ENCODE peak calls at places on chromosomes 13 and 19, in five cellular contexts. One of them, this sample, is unnamed.

GRCh38 chr13:97224544-97225324 is 2.6 kb downstream of the MBNL2 start:
- DNase-seq in heart left ventricle: no peak
- DNase-seq in ovary: no peak
- DNase-seq in testis: no peak
- DNase-seq in HCT116: no peak
- DNase-seq in this sample: peak

GRCh38 chr19:14023404-14024235 is 4.3 kb upstream of the RLN3 start:
- DNase-seq in testis: peak
- DNase-seq in HCT116: no peak
- DNase-seq in ovary: no peak
- DNase-seq in heart left ventricle: no peak
- DNase-seq in this sample: peak

GRCh38 chr19:42563352-42564210 is 31.1 kb downstream of the CEACAM8 start:
- DNase-seq in testis: peak
- DNase-seq in ovary: no peak
- DNase-seq in heart left ventricle: no peak
- DNase-seq in HCT116: peak
- DNase-seq in this sample: peak

GRCh38 chr19:2455481-2456300 is 1.1 kb downstream of the LMNB2 start:
- DNase-seq in ovary: peak
- DNase-seq in HCT116: no peak
- DNase-seq in heart left ventricle: peak
- DNase-seq in testis: peak
- DNase-seq in this sample: peak

GRCh38 chr13:48600374-48601364 is 53.1 kb upstream of the CYSLTR2 start:
- DNase-seq in testis: peak
- DNase-seq in heart left ventricle: no peak
- DNase-seq in ovary: peak
- DNase-seq in HCT116: no peak
- DNase-seq in this sample: peak

GRCh38 chr13:108288741-108289140 is 19.2 kb downstream of the TNFSF13B start:
- DNase-seq in ovary: no peak
- DNase-seq in HCT116: no peak
- DNase-seq in heart left ventricle: no peak
- DNase-seq in testis: no peak
- DNase-seq in this sample: no peak

GRCh38 chr13:103539265-103539664 is 473.0 kb upstream of the SLC10A2 start:
- DNase-seq in testis: no peak
- DNase-seq in HCT116: no peak
- DNase-seq in heart left ventricle: no peak
- DNase-seq in ovary: no peak
- DNase-seq in this sample: no peak

GRCh38 chr19:38669532-38669931 is 22.1 kb downstream of the ACTN4 start:
- DNase-seq in heart left ventricle: no peak
- DNase-seq in testis: no peak
- DNase-seq in HCT116: no peak
- DNase-seq in ovary: no peak
- DNase-seq in this sample: no peak

GRCh38 chr19:7994923-7995682 is 10.3 kb downstream of the ELAVL1 start:
- DNase-seq in testis: no peak
- DNase-seq in ovary: no peak
- DNase-seq in HCT116: no peak
- DNase-seq in heart left ventricle: no peak
- DNase-seq in this sample: no peak

GRCh38 chr13:51957377-51958216 is 53.7 kb downstream of the ATP7B start:
- DNase-seq in testis: no peak
- DNase-seq in HCT116: no peak
- DNase-seq in ovary: no peak
- DNase-seq in heart left ventricle: no peak
- DNase-seq in this sample: no peak

GRCh38 chr19:37998801-37999308 is 91.8 kb downstream of the SIPA1L3 start:
- DNase-seq in heart left ventricle: no peak
- DNase-seq in ovary: no peak
- DNase-seq in HCT116: no peak
- DNase-seq in testis: no peak
- DNase-seq in this sample: no peak

GRCh38 chr13:73722120-73722519 is 412.1 kb downstream of the KLF12 start:
- DNase-seq in heart left ventricle: no peak
- DNase-seq in ovary: no peak
- DNase-seq in testis: no peak
- DNase-seq in HCT116: peak
- DNase-seq in this sample: no peak

GRCh38 chr19:10562609-10563008 is 3.2 kb downstream of the KRI1 start:
- DNase-seq in heart left ventricle: no peak
- DNase-seq in ovary: no peak
- DNase-seq in HCT116: no peak
- DNase-seq in testis: no peak
- DNase-seq in this sample: no peak

GRCh38 chr13:106446011-106446410 is 89.5 kb downstream of the EFNB2 start:
- DNase-seq in ovary: no peak
- DNase-seq in heart left ventricle: no peak
- DNase-seq in HCT116: no peak
- DNase-seq in testis: no peak
- DNase-seq in this sample: no peak

GRCh38 chr13:76053181-76053580 is 417.1 kb downstream of the LMO7 start:
- DNase-seq in heart left ventricle: no peak
- DNase-seq in HCT116: no peak
- DNase-seq in ovary: no peak
- DNase-seq in testis: no peak
- DNase-seq in this sample: no peak

GRCh38 chr19:55206664-55207500 is 2.4 kb downstream of the PTPRH start:
- DNase-seq in ovary: peak
- DNase-seq in heart left ventricle: peak
- DNase-seq in testis: peak
- DNase-seq in HCT116: peak
- DNase-seq in this sample: peak

GRCh38 chr13:105937451-105937850 is 598.0 kb downstream of the EFNB2 start:
- DNase-seq in HCT116: no peak
- DNase-seq in testis: no peak
- DNase-seq in ovary: no peak
- DNase-seq in heart left ventricle: no peak
- DNase-seq in this sample: no peak

GRCh38 chr19:50569938-50570540 is 1.8 kb upstream of the LRRC4B start:
- DNase-seq in HCT116: no peak
- DNase-seq in heart left ventricle: no peak
- DNase-seq in ovary: no peak
- DNase-seq in testis: no peak
- DNase-seq in this sample: no peak

GRCh38 chr19:16566161-16566560 is 6.1 kb downstream of the SLC35E1 start:
- DNase-seq in ovary: no peak
- DNase-seq in heart left ventricle: no peak
- DNase-seq in testis: no peak
- DNase-seq in HCT116: no peak
- DNase-seq in this sample: no peak

GRCh38 chr19:6318772-6319171 is 14.6 kb downstream of the ACER1 start:
- DNase-seq in heart left ventricle: no peak
- DNase-seq in HCT116: no peak
- DNase-seq in ovary: no peak
- DNase-seq in testis: no peak
- DNase-seq in this sample: no peak

GRCh38 chr19:7550987-7551761 is 15.7 kb downstream of the PNPLA6 start:
- DNase-seq in ovary: peak
- DNase-seq in HCT116: peak
- DNase-seq in testis: peak
- DNase-seq in heart left ventricle: no peak
- DNase-seq in this sample: peak

GRCh38 chr13:106145070-106145469 is 390.4 kb downstream of the EFNB2 start:
- DNase-seq in testis: no peak
- DNase-seq in ovary: no peak
- DNase-seq in HCT116: no peak
- DNase-seq in heart left ventricle: no peak
- DNase-seq in this sample: no peak

GRCh38 chr13:23673354-23673753 is 103.1 kb downstream of the TNFRSF19 start:
- DNase-seq in testis: no peak
- DNase-seq in HCT116: no peak
- DNase-seq in ovary: no peak
- DNase-seq in heart left ventricle: no peak
- DNase-seq in this sample: no peak

GRCh38 chr19:35471946-35472345 is 18.3 kb downstream of the KRTDAP start:
- DNase-seq in HCT116: no peak
- DNase-seq in testis: no peak
- DNase-seq in heart left ventricle: no peak
- DNase-seq in ovary: no peak
- DNase-seq in this sample: no peak

GRCh38 chr13:44273991-44274810 is 99.4 kb upstream of the SERP2 start:
- DNase-seq in HCT116: no peak
- DNase-seq in testis: no peak
- DNase-seq in heart left ventricle: no peak
- DNase-seq in ovary: no peak
- DNase-seq in this sample: no peak

GRCh38 chr19:50178320-50178719 is 15.2 kb upstream of the IZUMO2 start:
- DNase-seq in HCT116: no peak
- DNase-seq in heart left ventricle: no peak
- DNase-seq in testis: no peak
- DNase-seq in ovary: no peak
- DNase-seq in this sample: no peak

GRCh38 chr13:105979586-105979985 is 555.9 kb downstream of the EFNB2 start:
- DNase-seq in testis: no peak
- DNase-seq in heart left ventricle: no peak
- DNase-seq in ovary: no peak
- DNase-seq in HCT116: no peak
- DNase-seq in this sample: peak

GRCh38 chr13:105462981-105463380 is 1072.5 kb downstream of the EFNB2 start:
- DNase-seq in heart left ventricle: no peak
- DNase-seq in ovary: no peak
- DNase-seq in HCT116: no peak
- DNase-seq in testis: no peak
- DNase-seq in this sample: no peak

GRCh38 chr13:45325806-45326205 is 15.2 kb downstream of the TPT1 start:
- DNase-seq in testis: peak
- DNase-seq in ovary: no peak
- DNase-seq in heart left ventricle: peak
- DNase-seq in HCT116: no peak
- DNase-seq in this sample: no peak

GRCh38 chr19:50959731-50960500 is 7.1 kb upstream of the KLK5 start:
- DNase-seq in HCT116: no peak
- DNase-seq in heart left ventricle: no peak
- DNase-seq in testis: no peak
- DNase-seq in ovary: no peak
- DNase-seq in this sample: peak

DNA sequence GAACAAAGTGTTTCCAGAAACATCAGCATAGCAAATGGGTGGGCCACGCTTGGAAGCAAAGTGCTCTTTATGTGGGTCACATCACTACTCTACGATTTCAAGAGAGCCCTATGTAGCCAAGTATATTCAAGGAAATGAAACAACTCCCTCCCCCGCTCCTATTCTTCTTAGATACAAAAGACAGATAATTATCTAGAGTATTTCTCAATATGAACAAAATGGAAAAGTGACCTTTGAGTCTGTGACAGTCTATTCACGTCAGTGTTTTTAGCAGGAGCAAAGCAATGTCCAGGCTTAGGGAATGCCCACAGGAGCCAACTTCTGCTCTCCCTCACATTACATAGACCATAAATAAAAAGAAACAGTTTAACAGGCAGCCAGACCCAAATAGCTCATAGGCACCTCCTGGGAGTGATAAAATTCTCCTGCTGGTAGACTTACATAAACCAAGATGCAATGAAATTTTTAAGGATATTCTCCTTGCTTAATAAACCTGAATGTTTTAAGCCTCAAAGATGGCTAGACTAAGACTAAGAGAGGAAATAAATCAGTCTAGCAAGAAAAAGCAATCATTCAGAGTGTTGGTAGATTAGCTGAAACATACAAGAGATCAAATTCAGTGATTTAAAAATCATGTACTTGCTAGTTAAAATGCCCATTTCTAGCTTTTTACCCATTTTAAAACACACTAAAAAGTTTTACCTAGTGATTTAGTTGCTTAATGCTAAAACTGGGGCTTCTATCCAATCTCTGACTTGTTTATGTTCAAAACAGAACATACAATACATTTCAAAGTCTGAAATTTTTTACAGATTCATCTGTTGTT is 182.8 kb downstream of the RGCC start:
- DNase-seq in testis: no peak
- DNase-seq in HCT116: no peak
- DNase-seq in heart left ventricle: no peak
- DNase-seq in ovary: no peak
- DNase-seq in this sample: no peak
- TF ChIP-seq CTCF in testis: no peak
- TF ChIP-seq CTCF in HCT116: no peak
- TF ChIP-seq CTCF in heart left ventricle: no peak
- TF ChIP-seq CTCF in ovary: no peak
- TF ChIP-seq CTCF in this sample: no peak

DNA sequence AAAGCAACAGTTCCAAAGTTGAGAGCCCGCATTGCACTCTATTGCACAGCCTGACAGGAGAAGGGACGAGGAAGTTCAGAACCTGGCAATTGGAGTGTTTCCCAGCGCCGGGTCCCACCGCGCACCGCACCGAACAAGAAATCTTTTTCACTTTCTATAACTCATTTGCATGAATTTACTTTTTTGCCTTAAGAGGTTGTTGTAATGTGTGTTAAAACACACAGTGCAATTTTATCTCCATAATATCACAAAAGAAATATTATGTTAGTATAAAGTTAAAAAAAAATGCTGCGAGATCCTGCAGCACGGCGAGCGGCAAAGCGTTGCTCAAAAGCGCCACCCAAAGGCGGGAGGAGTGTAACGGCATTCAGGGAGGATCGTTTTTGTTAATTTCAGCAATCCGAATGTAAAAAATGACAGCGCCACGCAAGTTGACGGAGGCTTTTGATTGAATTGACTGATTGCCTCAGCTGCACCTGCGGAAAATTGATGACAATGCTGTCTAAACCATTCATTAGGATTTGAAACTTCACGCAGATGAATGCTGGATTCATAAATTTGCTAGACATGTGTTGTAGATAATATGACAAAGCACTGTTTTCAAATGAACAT is 303.6 kb upstream of the ZNF507 start:
- DNase-seq in ovary: peak
- DNase-seq in HCT116: no peak
- DNase-seq in heart left ventricle: no peak
- DNase-seq in testis: peak
- DNase-seq in this sample: peak
- TF ChIP-seq CTCF in ovary: peak
- TF ChIP-seq CTCF in HCT116: peak
- TF ChIP-seq CTCF in heart left ventricle: peak
- TF ChIP-seq CTCF in testis: peak
- TF ChIP-seq CTCF in this sample: peak

GRCh38 chr19:47765522-47766358 is 12.8 kb upstream of the SELENOW start:
- DNase-seq in HCT116: no peak
- DNase-seq in testis: peak
- DNase-seq in ovary: peak
- DNase-seq in heart left ventricle: peak
- DNase-seq in this sample: peak
- TF ChIP-seq CTCF in HCT116: peak
- TF ChIP-seq CTCF in testis: peak
- TF ChIP-seq CTCF in ovary: peak
- TF ChIP-seq CTCF in heart left ventricle: peak
- TF ChIP-seq CTCF in this sample: peak

GRCh38 chr13:93259527-93260080 is 33.0 kb downstream of the GPC6 start:
- DNase-seq in heart left ventricle: no peak
- DNase-seq in testis: no peak
- DNase-seq in ovary: no peak
- DNase-seq in HCT116: no peak
- DNase-seq in this sample: no peak
- TF ChIP-seq CTCF in heart left ventricle: no peak
- TF ChIP-seq CTCF in testis: no peak
- TF ChIP-seq CTCF in ovary: no peak
- TF ChIP-seq CTCF in HCT116: no peak
- TF ChIP-seq CTCF in this sample: no peak